ENCODE peak calls at places on chromosomes 11 and 22, in seven cellular contexts. D, R, B, P, U, Y and C are unnamed samples.

GRCh38 chr11:72524711-72525110 is 90.4 kb upstream of the CLPB start:
- DNase-seq in D (no peak), R (no peak), B (no peak), P (no peak), U (no peak), Y (no peak), C (no peak)

GRCh38 chr11:97454988-97455387 is 1065.2 kb downstream of the JRKL start:
- DNase-seq in D (no peak), R (no peak), B (no peak), P (no peak), U (no peak), Y (no peak), C (no peak)

GRCh38 chr22:46397514-46397913 is 62.0 kb downstream of the TRMU start:
- DNase-seq in D (no peak), R (no peak), B (no peak), P (no peak), U (no peak), Y (no peak), C (no peak)

GRCh38 chr22:40534379-40535188 is 101.9 kb downstream of the MRTFA start:
- DNase-seq in D (no peak), R (no peak), B (no peak), P (no peak), U (no peak), Y (no peak), C (no peak)

GRCh38 chr11:12587333-12587997 is 86.8 kb upstream of the TEAD1 start:
- DNase-seq in D (no peak), R (no peak), B (no peak), P (no peak), U (no peak), Y (no peak), C (no peak)

GRCh38 chr22:23123804-23124254 is 18.0 kb downstream of the RSPH14 start:
- DNase-seq in D (no peak), R (no peak), B (no peak), P (no peak), U (peak; percentile 60), Y (no peak), C (no peak)

GRCh38 chr11:47904808-47905207 is 56.7 kb upstream of the NUP160 start:
- DNase-seq in D (no peak), R (no peak), B (no peak), P (no peak), U (no peak), Y (no peak), C (no peak)

GRCh38 chr11:77123591-77123990 is 4.5 kb upstream of the MYO7A start:
- DNase-seq in D (no peak), R (no peak), B (no peak), P (no peak), U (no peak), Y (no peak), C (no peak)

GRCh38 chr11:34481307-34481706 is 32.3 kb downstream of the ELF5 start:
- DNase-seq in D (no peak), R (no peak), B (no peak), P (no peak), U (no peak), Y (no peak), C (no peak)

GRCh38 chr22:27223317-27224177 is 566.2 kb downstream of the MIAT start:
- DNase-seq in D (no peak), R (no peak), B (no peak), P (no peak), U (no peak), Y (no peak), C (no peak)

GRCh38 chr11:76185931-76186401 is 20.3 kb downstream of the WNT11 start:
- DNase-seq in D (no peak), R (no peak), B (no peak), P (no peak), U (no peak), Y (no peak), C (no peak)

GRCh38 chr11:46247664-46248063 is 29.8 kb upstream of the CREB3L1 start:
- DNase-seq in D (no peak), R (peak; percentile 78), B (peak; percentile 76), P (peak; percentile 75), U (peak; percentile 35), Y (no peak), C (peak; percentile 77)

GRCh38 chr11:8310743-8311298 is 47.1 kb upstream of the LMO1 start:
- DNase-seq in D (no peak), R (no peak), B (no peak), P (no peak), U (no peak), Y (peak; percentile 39), C (no peak)

GRCh38 chr11:70531281-70532065 is 133.1 kb downstream of the CTTN start:
- DNase-seq in D (no peak), R (no peak), B (no peak), P (no peak), U (no peak), Y (no peak), C (no peak)

GRCh38 chr11:33642461-33643166 is 58.0 kb downstream of the C11orf91 start:
- DNase-seq in D (no peak), R (no peak), B (peak; percentile 73), P (no peak), U (no peak), Y (no peak), C (no peak)

DNA sequence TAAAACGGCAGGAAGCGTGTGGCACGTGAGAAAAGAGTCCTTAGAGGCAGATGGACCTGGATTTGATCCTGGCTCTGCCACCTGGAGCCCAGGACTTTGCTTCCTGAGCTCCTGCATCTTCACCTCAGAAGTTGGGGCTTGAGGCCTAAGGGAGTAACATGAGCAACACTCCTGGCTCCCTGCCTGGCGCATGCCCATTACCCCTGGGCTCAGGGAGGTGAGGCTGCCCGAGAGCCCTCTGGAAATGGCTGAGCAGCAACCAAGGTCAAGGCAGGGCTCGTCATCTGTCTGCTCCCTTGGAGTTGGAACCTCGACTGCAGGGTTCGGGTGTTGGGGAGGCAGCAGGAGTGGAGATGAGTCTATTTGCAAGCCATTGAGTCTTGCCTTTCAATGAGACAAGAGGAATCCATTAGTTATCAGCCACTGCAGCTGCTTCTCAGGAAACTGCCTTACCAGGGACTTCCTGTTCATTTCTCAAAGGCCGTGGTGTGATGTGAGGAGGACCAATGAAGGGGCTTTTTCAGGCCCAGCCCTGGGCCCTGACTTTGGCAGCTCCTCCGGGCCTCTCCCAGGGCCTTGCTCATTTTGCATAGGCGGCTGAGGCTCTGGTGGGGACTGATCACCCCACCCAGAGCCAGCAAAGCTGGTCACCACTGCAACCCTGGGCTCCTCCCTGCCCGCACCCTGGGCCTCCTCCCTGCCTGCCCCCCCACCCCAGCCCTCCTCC is 6.3 kb downstream of the FADS2 start:
- DNase-seq in D (peak; percentile 80), R (no peak), B (no peak), P (no peak), U (peak; percentile 93), Y (no peak), C (no peak)
- TF ChIP-seq POLR2A in D (peak; percentile 83), R (no peak), B (no peak), P (no peak), U (peak; percentile 72), Y (no peak), C (no peak)

GRCh38 chr11:45211732-45212131 is 65.3 kb downstream of the PRDM11 start:
- DNase-seq in D (no peak), R (no peak), B (no peak), P (no peak), U (no peak), Y (peak; percentile 28), C (no peak)

GRCh38 chr11:45210846-45211245 is 64.4 kb downstream of the PRDM11 start:
- DNase-seq in D (no peak), R (no peak), B (no peak), P (no peak), U (no peak), Y (peak; percentile 70), C (no peak)

GRCh38 chr11:45209000-45209399 is 62.6 kb downstream of the PRDM11 start:
- DNase-seq in D (no peak), R (no peak), B (no peak), P (no peak), U (no peak), Y (no peak), C (no peak)

GRCh38 chr11:45209480-45209879 is 63.0 kb downstream of the PRDM11 start:
- DNase-seq in D (no peak), R (no peak), B (no peak), P (no peak), U (no peak), Y (no peak), C (no peak)

DNA sequence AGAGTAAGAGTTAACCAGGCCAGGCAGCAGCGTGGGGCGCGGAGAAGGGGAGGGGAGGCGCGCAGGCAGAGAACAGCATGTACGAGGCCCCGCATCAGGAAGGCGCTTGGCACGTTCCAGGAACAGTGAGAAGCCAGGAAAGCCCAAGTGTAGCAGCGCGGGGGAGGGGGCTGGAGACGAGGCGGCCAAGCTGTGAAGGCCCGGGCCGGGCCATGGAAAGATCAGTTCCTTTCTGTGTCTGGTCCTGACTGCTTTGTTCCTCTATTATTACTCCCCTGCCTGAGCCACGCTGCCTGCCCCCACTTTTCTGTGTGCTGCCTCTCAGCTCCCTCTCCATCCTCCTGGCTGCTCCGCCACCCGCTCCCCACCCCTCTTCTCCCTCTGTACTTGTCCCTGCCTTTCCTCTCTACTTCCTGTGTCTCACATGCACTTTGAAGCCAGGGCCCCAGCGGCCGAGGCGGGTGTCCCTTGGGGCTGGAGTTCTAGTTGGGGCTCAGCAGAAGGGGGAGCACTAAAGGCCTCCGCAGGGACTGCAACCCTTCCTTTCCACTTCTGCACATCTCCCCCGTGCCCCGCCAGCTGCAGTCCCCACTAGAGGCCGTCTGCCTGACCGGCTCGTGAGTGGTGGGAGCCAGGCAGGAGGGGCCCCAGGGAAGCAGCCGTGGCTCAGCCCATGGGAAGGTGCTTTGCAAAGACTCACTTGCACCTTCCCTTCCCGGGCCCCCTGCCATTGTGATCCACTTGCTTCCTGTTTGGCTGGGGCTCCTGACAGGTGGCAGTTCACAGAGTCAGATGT is 63.7 kb downstream of the PRDM11 start:
- DNase-seq in D (no peak), R (peak; percentile 78), B (no peak), P (peak; percentile 45), U (no peak), Y (peak; percentile 98), C (peak; percentile 72)
- TF ChIP-seq POLR2AphosphoS5 in D (no peak), R (peak; percentile 64), B (no peak), P (peak; percentile 78), U (no peak), Y (peak; percentile 73), C (peak; percentile 71)

GRCh38 chr11:64178203-64178602 is 7.8 kb upstream of the STIP1 start:
- DNase-seq in D (no peak), R (no peak), B (no peak), P (no peak), U (no peak), Y (no peak), C (no peak)

GRCh38 chr11:64180871-64181270 is 5.1 kb upstream of the STIP1 start:
- DNase-seq in D (no peak), R (no peak), B (no peak), P (no peak), U (no peak), Y (no peak), C (no peak)

GRCh38 chr11:64183890-64184289 is 2.1 kb upstream of the STIP1 start:
- DNase-seq in D (no peak), R (no peak), B (no peak), P (no peak), U (no peak), Y (no peak), C (no peak)

GRCh38 chr11:64179221-64179620 is 6.8 kb upstream of the STIP1 start:
- DNase-seq in D (no peak), R (no peak), B (no peak), P (no peak), U (no peak), Y (no peak), C (no peak)

GRCh38 chr11:64181506-64182411 is 4.2 kb upstream of the STIP1 start:
- DNase-seq in D (peak; percentile 42), R (peak; percentile 81), B (peak; percentile 72), P (peak; percentile 93), U (peak; percentile 84), Y (peak; percentile 98), C (peak; percentile 93)
- TF ChIP-seq POLR2A in D (peak; percentile 53), R (peak; percentile 87), B (peak; percentile 92), P (peak; percentile 13), U (peak; percentile 67), Y (peak; percentile 83), C (peak; percentile 90)

GRCh38 chr22:36286096-36286957 is 33.4 kb downstream of the APOL1 start:
- DNase-seq in D (peak; percentile 81), R (peak; percentile 69), B (peak; percentile 18), P (peak; percentile 74), U (peak; percentile 83), Y (peak; percentile 94), C (peak; percentile 75)
- TF ChIP-seq POLR2AphosphoS5 in D (no peak), R (peak; percentile 65), B (no peak), P (peak; percentile 4), U (no peak), Y (peak; percentile 30), C (no peak)